ENCODE peak calls at places on chromosomes 4 and X, in seven cellular contexts. Y is GM13977; J is stimulated activated CD4-positive, alpha-beta T cell treated with anti-CD3 and anti-CD28 coated beads, Interleukin-2, amount 100 ng/mL, for 48 hours; R is heart right ventricle; W is T-helper 9 cell; U is NCI-H2029; N is activated CD4-positive, alpha-beta T cell treated with anti-CD3 and anti-CD28 coated beads, Interleukin-2, amount 10 ng/mL, durations not matched to agents 7 days and 5 days. I is an unnamed sample.

GRCh38 chr4:103802766-103803165 is 83.0 kb upstream of the TACR3 start:
- DNase-seq in Y (no peak), J (no peak), R (no peak), W (no peak), U (no peak), N (no peak), I (no peak)

GRCh38 chr4:152415980-152416379 is 119.9 kb downstream of the FBXW7 start:
- DNase-seq in Y (no peak), J (no peak), R (no peak), W (no peak), U (no peak), N (no peak), I (no peak)

GRCh38 chrX:51336584-51336983 is 4.0 kb downstream of the NUDT10 start:
- DNase-seq in Y (peak; percentile 54), J (no peak), R (peak; percentile 7), W (no peak), U (no peak), N (peak; percentile 33), I (no peak)

GRCh38 chr4:159837071-159837470 is 734.2 kb downstream of the RAPGEF2 start:
- DNase-seq in Y (no peak), J (no peak), R (no peak), W (no peak), U (no peak), N (no peak), I (no peak)

GRCh38 chrX:105477351-105477750 is 256.9 kb upstream of the TEX13A start:
- DNase-seq in Y (no peak), J (no peak), R (no peak), W (no peak), U (no peak), N (no peak), I (no peak)

GRCh38 chrX:150763810-150764209 is 70.6 kb downstream of the MTMR1 start:
- DNase-seq in Y (no peak), J (no peak), R (no peak), W (no peak), U (no peak), N (no peak), I (no peak)

GRCh38 chrX:153926863-153927685 is 1.0 kb upstream of the ARHGAP4 start:
- DNase-seq in Y (peak; percentile 92), J (peak; percentile 52), R (peak; percentile 52), W (peak; percentile 73), U (peak; percentile 55), N (peak; percentile 83), I (no peak)

GRCh38 chrX:22095306-22095705 is 63.2 kb downstream of the PHEX start:
- DNase-seq in Y (no peak), J (no peak), R (peak; percentile 6), W (no peak), U (no peak), N (no peak), I (no peak)

GRCh38 chr4:99300934-99301333 is 10.1 kb upstream of the ADH1A start:
- DNase-seq in Y (no peak), J (no peak), R (peak; percentile 85), W (no peak), U (peak; percentile 3), N (no peak), I (no peak)

GRCh38 chr4:1216869-1217294 is 32.0 kb downstream of the CTBP1 start:
- DNase-seq in Y (peak; percentile 78), J (peak; percentile 37), R (no peak), W (peak; percentile 49), U (no peak), N (peak; percentile 80), I (no peak)

GRCh38 chrX:81261576-81261975 is 59.7 kb downstream of the SH3BGRL start:
- DNase-seq in Y (no peak), J (no peak), R (no peak), W (no peak), U (no peak), N (no peak), I (no peak)

GRCh38 chr4:114601304-114602052 is 2.9 kb downstream of the UGT8 start:
- DNase-seq in Y (peak; percentile 39), J (no peak), R (no peak), W (no peak), U (no peak), N (no peak), I (no peak)

GRCh38 chrX:115625577-115626301 is 64.8 kb downstream of the PLS3 start:
- DNase-seq in Y (no peak), J (no peak), R (no peak), W (no peak), U (no peak), N (no peak), I (no peak)

GRCh38 chr4:157819693-157820464 is 352.9 kb downstream of the GASK1B start:
- DNase-seq in Y (no peak), J (no peak), R (no peak), W (no peak), U (no peak), N (no peak), I (no peak)

GRCh38 chrX:17438221-17438620 is 63.2 kb downstream of the NHS start:
- DNase-seq in Y (no peak), J (no peak), R (no peak), W (no peak), U (no peak), N (no peak), I (no peak)

GRCh38 chr4:168098257-168098717 is 6.0 kb downstream of the ANXA10 start:
- DNase-seq in Y (no peak), J (no peak), R (no peak), W (no peak), U (no peak), N (no peak), I (no peak)

GRCh38 chr4:183989471-183989870 is 84.4 kb downstream of the STOX2 start:
- DNase-seq in Y (no peak), J (no peak), R (no peak), W (no peak), U (no peak), N (no peak), I (no peak)

GRCh38 chr4:127586922-127587571 is 45.7 kb upstream of the INTU start:
- DNase-seq in Y (peak; percentile 36), J (no peak), R (no peak), W (no peak), U (peak; percentile 27), N (peak; percentile 7), I (no peak)

GRCh38 chr4:84698962-84699671 is 116.2 kb downstream of the CDS1 start:
- DNase-seq in Y (no peak), J (no peak), R (no peak), W (no peak), U (no peak), N (no peak), I (no peak)

GRCh38 chrX:3651272-3651671 is 62.2 kb downstream of the PRKX start:
- DNase-seq in Y (peak; percentile 26), J (no peak), R (no peak), W (no peak), U (no peak), N (peak; percentile 7), I (no peak)

GRCh38 chrX:74272230-74272629 is 31.8 kb upstream of the ZCCHC13 start:
- DNase-seq in Y (no peak), J (no peak), R (no peak), W (no peak), U (no peak), N (no peak), I (no peak)

GRCh38 chr4:106266201-106266600 is 49.8 kb downstream of the TBCK start:
- DNase-seq in Y (peak; percentile 26), J (no peak), R (no peak), W (no peak), U (no peak), N (peak; percentile 9), I (peak; percentile 14)

GRCh38 chr4:8177956-8178355 is 19.3 kb upstream of the ABLIM2 start:
- DNase-seq in Y (no peak), J (no peak), R (no peak), W (no peak), U (no peak), N (no peak), I (no peak)

GRCh38 chr4:10457255-10457801 is at the start of gene ZNF518B:
- DNase-seq in Y (peak; percentile 95), J (peak; percentile 74), R (peak; percentile 54), W (peak; percentile 72), U (peak; percentile 46), N (peak; percentile 79), I (no peak)

GRCh38 chrX:8971116-8971515 is 62.8 kb downstream of the FAM9B start:
- DNase-seq in Y (peak; percentile 9), J (no peak), R (no peak), W (no peak), U (no peak), N (peak; percentile 8), I (no peak)

GRCh38 chrX:38985375-38985774 is 184.1 kb downstream of the MID1IP1 start:
- DNase-seq in Y (peak; percentile 50), J (no peak), R (no peak), W (no peak), U (no peak), N (peak; percentile 5), I (no peak)

GRCh38 chr4:114272226-114272625 is 292.8 kb upstream of the ARSJ start:
- DNase-seq in Y (no peak), J (no peak), R (no peak), W (no peak), U (no peak), N (no peak), I (no peak)

I was measured in NCI-H1048.